ENCODE peak calls at places on chromosomes 3 and 15, in eight cellular contexts. One of them, this sample, is unnamed. For H3K4me1, the result is how much of the 10 kb centered on the place peaks cover.

GRCh38 chr15:40263036-40263754 is 19.7 kb downstream of the ANKRD63 start:
- DNase-seq in A549: no peak
- DNase-seq in HepG2: no peak
- DNase-seq in stomach: no peak
- DNase-seq in ovary: no peak
- DNase-seq in upper lobe of left lung: no peak
- DNase-seq in suprapubic skin: no peak
- DNase-seq in esophagus muscularis mucosa: no peak
- DNase-seq in this sample: peak

GRCh38 chr3:58049143-58049785 is 41.0 kb downstream of the FLNB start:
- DNase-seq in A549: peak
- DNase-seq in HepG2: peak
- DNase-seq in stomach: peak
- DNase-seq in ovary: peak
- DNase-seq in upper lobe of left lung: no peak
- DNase-seq in suprapubic skin: peak
- DNase-seq in esophagus muscularis mucosa: no peak
- DNase-seq in this sample: no peak

GRCh38 chr15:48748535-48748934 is 62.3 kb downstream of the CEP152 start:
- DNase-seq in A549: no peak
- DNase-seq in HepG2: no peak
- DNase-seq in stomach: no peak
- DNase-seq in ovary: no peak
- DNase-seq in upper lobe of left lung: no peak
- DNase-seq in suprapubic skin: no peak
- DNase-seq in esophagus muscularis mucosa: no peak
- DNase-seq in this sample: no peak

GRCh38 chr3:138752886-138753285 is 81.8 kb downstream of the PIK3CB start:
- DNase-seq in A549: no peak
- DNase-seq in HepG2: no peak
- DNase-seq in stomach: no peak
- DNase-seq in ovary: no peak
- DNase-seq in upper lobe of left lung: no peak
- DNase-seq in suprapubic skin: no peak
- DNase-seq in esophagus muscularis mucosa: no peak
- DNase-seq in this sample: no peak

GRCh38 chr3:153052096-153052460 is 109.9 kb upstream of the RAP2B start:
- DNase-seq in A549: peak
- DNase-seq in HepG2: peak
- DNase-seq in stomach: peak
- DNase-seq in ovary: no peak
- DNase-seq in upper lobe of left lung: no peak
- DNase-seq in suprapubic skin: no peak
- DNase-seq in esophagus muscularis mucosa: peak
- DNase-seq in this sample: peak

GRCh38 chr15:28123408-28124023 is 24.4 kb upstream of the OCA2 start:
- DNase-seq in A549: peak
- DNase-seq in HepG2: peak
- DNase-seq in stomach: peak
- DNase-seq in ovary: peak
- DNase-seq in upper lobe of left lung: no peak
- DNase-seq in suprapubic skin: no peak
- DNase-seq in esophagus muscularis mucosa: no peak
- DNase-seq in this sample: peak

GRCh38 chr3:22121068-22121706 is 370.2 kb upstream of the ZNF385D start:
- DNase-seq in A549: no peak
- DNase-seq in HepG2: peak
- DNase-seq in stomach: no peak
- DNase-seq in ovary: no peak
- DNase-seq in upper lobe of left lung: no peak
- DNase-seq in suprapubic skin: no peak
- DNase-seq in esophagus muscularis mucosa: no peak
- DNase-seq in this sample: no peak

GRCh38 chr3:43369404-43370345 is 83.3 kb downstream of the SNRK start:
- DNase-seq in A549: no peak
- DNase-seq in HepG2: no peak
- DNase-seq in stomach: no peak
- DNase-seq in ovary: no peak
- DNase-seq in upper lobe of left lung: no peak
- DNase-seq in suprapubic skin: peak
- DNase-seq in esophagus muscularis mucosa: peak
- DNase-seq in this sample: no peak

GRCh38 chr15:41407341-41407740 is 5.0 kb upstream of the NDUFAF1 start:
- DNase-seq in A549: no peak
- DNase-seq in HepG2: no peak
- DNase-seq in stomach: no peak
- DNase-seq in ovary: no peak
- DNase-seq in upper lobe of left lung: no peak
- DNase-seq in suprapubic skin: no peak
- DNase-seq in esophagus muscularis mucosa: no peak
- DNase-seq in this sample: no peak

GRCh38 chr3:106130384-106131084 is 261.7 kb upstream of the CBLB start:
- DNase-seq in A549: peak
- DNase-seq in HepG2: no peak
- DNase-seq in stomach: no peak
- DNase-seq in ovary: no peak
- DNase-seq in upper lobe of left lung: no peak
- DNase-seq in suprapubic skin: no peak
- DNase-seq in esophagus muscularis mucosa: no peak
- DNase-seq in this sample: no peak

GRCh38 chr3:47404955-47405790 is 24.4 kb downstream of the PTPN23 start:
- DNase-seq in A549: no peak
- DNase-seq in HepG2: no peak
- DNase-seq in stomach: peak
- DNase-seq in ovary: peak
- DNase-seq in upper lobe of left lung: no peak
- DNase-seq in suprapubic skin: no peak
- DNase-seq in esophagus muscularis mucosa: no peak
- DNase-seq in this sample: no peak

GRCh38 chr3:27356976-27357375 is 12.2 kb downstream of the NEK10 start:
- DNase-seq in A549: no peak
- DNase-seq in HepG2: no peak
- DNase-seq in stomach: no peak
- DNase-seq in ovary: no peak
- DNase-seq in upper lobe of left lung: no peak
- DNase-seq in suprapubic skin: no peak
- DNase-seq in esophagus muscularis mucosa: no peak
- DNase-seq in this sample: no peak

GRCh38 chr15:32979710-32980109 is 214.8 kb downstream of the FMN1 start:
- DNase-seq in A549: no peak
- DNase-seq in HepG2: no peak
- DNase-seq in stomach: no peak
- DNase-seq in ovary: no peak
- DNase-seq in upper lobe of left lung: no peak
- DNase-seq in suprapubic skin: no peak
- DNase-seq in esophagus muscularis mucosa: no peak
- DNase-seq in this sample: no peak

GRCh38 chr3:81765425-81765824 is 4.0 kb upstream of the GBE1 start:
- DNase-seq in A549: no peak
- DNase-seq in HepG2: no peak
- DNase-seq in stomach: no peak
- DNase-seq in ovary: no peak
- DNase-seq in upper lobe of left lung: no peak
- DNase-seq in suprapubic skin: no peak
- DNase-seq in esophagus muscularis mucosa: no peak
- DNase-seq in this sample: no peak

GRCh38 chr3:24237971-24238767 is 256.5 kb downstream of the THRB start:
- DNase-seq in A549: peak
- DNase-seq in HepG2: peak
- DNase-seq in stomach: no peak
- DNase-seq in ovary: peak
- DNase-seq in upper lobe of left lung: no peak
- DNase-seq in suprapubic skin: no peak
- DNase-seq in esophagus muscularis mucosa: no peak
- DNase-seq in this sample: peak

GRCh38 chr15:48929611-48930170 is 34.0 kb downstream of the SHC4 start:
- DNase-seq in A549: no peak
- DNase-seq in HepG2: no peak
- DNase-seq in stomach: no peak
- DNase-seq in ovary: no peak
- DNase-seq in upper lobe of left lung: no peak
- DNase-seq in suprapubic skin: no peak
- DNase-seq in esophagus muscularis mucosa: no peak
- DNase-seq in this sample: no peak

GRCh38 chr3:169268286-169268776 is 395.2 kb downstream of the MECOM start:
- DNase-seq in A549: no peak
- DNase-seq in HepG2: no peak
- DNase-seq in stomach: no peak
- DNase-seq in ovary: no peak
- DNase-seq in upper lobe of left lung: no peak
- DNase-seq in suprapubic skin: no peak
- DNase-seq in esophagus muscularis mucosa: no peak
- DNase-seq in this sample: no peak

GRCh38 chr15:61064653-61065052 is 164.4 kb downstream of the RORA start:
- DNase-seq in A549: no peak
- DNase-seq in HepG2: no peak
- DNase-seq in stomach: no peak
- DNase-seq in ovary: no peak
- DNase-seq in upper lobe of left lung: no peak
- DNase-seq in suprapubic skin: no peak
- DNase-seq in esophagus muscularis mucosa: no peak
- DNase-seq in this sample: no peak

GRCh38 chr15:50418041-50418583 is 6.1 kb upstream of the USP8 start:
- DNase-seq in A549: peak
- DNase-seq in HepG2: no peak
- DNase-seq in stomach: no peak
- DNase-seq in ovary: no peak
- DNase-seq in upper lobe of left lung: no peak
- DNase-seq in suprapubic skin: no peak
- DNase-seq in esophagus muscularis mucosa: no peak
- DNase-seq in this sample: no peak

GRCh38 chr3:122975163-122975923 is 52.2 kb downstream of the SEMA5B start:
- DNase-seq in A549: no peak
- DNase-seq in HepG2: no peak
- DNase-seq in stomach: no peak
- DNase-seq in ovary: peak
- DNase-seq in upper lobe of left lung: no peak
- DNase-seq in suprapubic skin: no peak
- DNase-seq in esophagus muscularis mucosa: no peak
- DNase-seq in this sample: peak

DNA sequence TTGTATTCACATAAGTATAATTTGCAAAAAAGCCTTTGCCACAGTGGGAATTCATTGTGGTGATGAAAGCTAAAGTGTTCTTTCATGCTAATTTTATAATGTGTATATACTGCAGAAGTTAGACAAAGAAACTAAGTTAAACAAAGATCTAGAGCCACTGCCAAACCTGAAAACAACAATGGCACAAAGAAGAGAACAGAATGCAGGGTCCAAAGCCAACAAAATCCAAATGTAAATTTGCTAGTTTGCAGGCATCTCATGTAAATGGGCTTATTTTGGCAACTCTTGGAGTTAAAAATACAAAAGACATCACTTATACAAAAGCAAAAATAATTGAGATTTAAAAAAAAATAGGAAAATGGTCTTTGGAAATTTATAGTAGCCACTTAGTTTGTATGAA is 123.0 kb downstream of the TCF12 start:
- DNase-seq in A549: no peak
- DNase-seq in HepG2: no peak
- DNase-seq in stomach: no peak
- DNase-seq in ovary: no peak
- DNase-seq in upper lobe of left lung: no peak
- DNase-seq in suprapubic skin: no peak
- DNase-seq in esophagus muscularis mucosa: no peak
- DNase-seq in this sample: no peak
- H3K4me1 ChIP-seq in A549: under half
- H3K4me1 ChIP-seq in HepG2: under half
- H3K4me1 ChIP-seq in stomach: under half
- H3K4me1 ChIP-seq in ovary: under half
- H3K4me1 ChIP-seq in upper lobe of left lung: under half
- H3K4me1 ChIP-seq in suprapubic skin: under half
- H3K4me1 ChIP-seq in esophagus muscularis mucosa: under half
- H3K4me1 ChIP-seq in this sample: under half

DNA sequence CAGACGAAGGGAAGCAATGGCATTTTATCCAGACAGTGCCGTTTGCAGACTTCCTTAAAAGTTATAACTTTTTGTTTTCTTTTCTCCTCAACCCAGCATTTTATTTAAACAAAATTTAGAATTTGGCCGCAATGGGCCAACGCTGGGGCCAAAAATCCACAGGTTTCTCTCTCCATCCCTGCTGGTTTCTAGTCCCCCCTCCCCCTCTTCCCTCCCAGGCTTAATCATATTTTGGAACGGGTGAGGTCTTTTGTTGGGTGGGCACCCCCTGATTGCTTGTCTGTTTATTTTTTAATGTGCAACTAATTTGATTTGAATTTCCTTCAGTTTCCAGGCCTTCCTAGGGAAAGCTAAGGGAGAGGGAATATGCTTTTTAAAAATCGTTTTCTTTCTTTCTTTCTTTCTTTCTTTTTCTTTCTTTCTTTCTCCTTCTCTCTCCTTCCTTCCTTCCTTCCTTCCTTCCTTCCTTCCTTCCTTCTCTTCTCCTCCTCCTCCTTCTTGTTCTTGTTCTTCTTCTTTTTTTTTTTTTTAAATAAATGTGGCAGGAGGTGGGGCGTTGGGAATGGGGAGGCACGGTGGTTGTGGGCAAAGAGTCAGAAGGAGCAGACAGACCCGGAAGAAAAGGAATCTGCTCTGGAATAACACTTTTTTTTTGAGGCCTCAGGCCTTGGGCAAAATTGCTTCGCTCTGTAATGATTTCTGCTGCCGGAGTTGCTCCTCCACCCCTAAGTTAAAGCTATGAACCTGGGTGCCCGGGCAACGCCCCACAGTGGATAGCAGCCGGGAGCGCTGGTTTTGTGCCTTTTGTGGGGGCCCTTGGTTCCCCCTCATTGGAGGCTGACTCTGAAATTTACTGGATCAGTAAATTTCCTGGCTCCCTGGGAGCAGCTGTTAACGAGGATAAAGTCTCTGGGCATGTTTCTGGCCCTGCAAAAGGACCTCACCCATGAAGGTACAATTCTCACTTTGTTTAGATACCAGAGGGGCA is 1.9 kb downstream of the FNDC3B start:
- DNase-seq in A549: peak
- DNase-seq in HepG2: no peak
- DNase-seq in stomach: peak
- DNase-seq in ovary: peak
- DNase-seq in upper lobe of left lung: peak
- DNase-seq in suprapubic skin: no peak
- DNase-seq in esophagus muscularis mucosa: no peak
- DNase-seq in this sample: peak
- TF ChIP-seq EP300 in A549: no peak
- TF ChIP-seq EP300 in HepG2: no peak
- TF ChIP-seq EP300 in stomach: no peak
- TF ChIP-seq EP300 in ovary: no peak
- TF ChIP-seq EP300 in upper lobe of left lung: no peak
- TF ChIP-seq EP300 in suprapubic skin: no peak
- TF ChIP-seq EP300 in esophagus muscularis mucosa: no peak
- TF ChIP-seq EP300 in this sample: no peak

GRCh38 chr15:98949624-98950023 is 58.0 kb downstream of the PGPEP1L start:
- DNase-seq in A549: no peak
- DNase-seq in HepG2: no peak
- DNase-seq in stomach: no peak
- DNase-seq in ovary: no peak
- DNase-seq in upper lobe of left lung: no peak
- DNase-seq in suprapubic skin: no peak
- DNase-seq in esophagus muscularis mucosa: no peak
- DNase-seq in this sample: no peak
- H3K4me1 ChIP-seq in A549: under half
- H3K4me1 ChIP-seq in HepG2: under half
- H3K4me1 ChIP-seq in stomach: under half
- H3K4me1 ChIP-seq in ovary: under half
- H3K4me1 ChIP-seq in upper lobe of left lung: under half
- H3K4me1 ChIP-seq in suprapubic skin: under half
- H3K4me1 ChIP-seq in esophagus muscularis mucosa: under half
- H3K4me1 ChIP-seq in this sample: under half

GRCh38 chr3:89113887-89114840 is 6.7 kb downstream of the EPHA3 start:
- DNase-seq in A549: peak
- DNase-seq in HepG2: peak
- DNase-seq in stomach: peak
- DNase-seq in ovary: peak
- DNase-seq in upper lobe of left lung: peak
- DNase-seq in suprapubic skin: peak
- DNase-seq in esophagus muscularis mucosa: no peak
- DNase-seq in this sample: peak
- TF ChIP-seq EP300 in A549: no peak
- TF ChIP-seq EP300 in HepG2: no peak
- TF ChIP-seq EP300 in stomach: no peak
- TF ChIP-seq EP300 in ovary: no peak
- TF ChIP-seq EP300 in upper lobe of left lung: no peak
- TF ChIP-seq EP300 in suprapubic skin: no peak
- TF ChIP-seq EP300 in esophagus muscularis mucosa: no peak
- TF ChIP-seq EP300 in this sample: no peak